ENCODE peak calls at places on chromosome 6, in five cellular contexts. Y is GM12878, S is K562, B is SK-N-SH, I is HepG2. G is an unnamed sample.

GRCh38 chr6:84166395-84166794 is 61.0 kb downstream of the CEP162 start:
- DNase-seq in Y (no peak), S (no peak), B (no peak), I (no peak), G (no peak)

GRCh38 chr6:107712523-107713213 is 111.4 kb downstream of the SCML4 start:
- DNase-seq in Y (no peak), S (no peak), B (peak; percentile 47), I (no peak), G (no peak)

GRCh38 chr6:138402833-138403187 is 1.2 kb upstream of the HEBP2 start:
- DNase-seq in Y (no peak), S (no peak), B (no peak), I (no peak), G (no peak)

GRCh38 chr6:31009731-31010130 is 543 bp upstream of the MUC22 start:
- DNase-seq in Y (no peak), S (no peak), B (no peak), I (no peak), G (no peak)

GRCh38 chr6:111551521-111552231 is 54.0 kb downstream of the TRAF3IP2 start:
- DNase-seq in Y (no peak), S (no peak), B (no peak), I (peak; percentile 52), G (no peak)

GRCh38 chr6:107032051-107032450 is 4.1 kb downstream of the MTRES1 start:
- DNase-seq in Y (no peak), S (peak; percentile 1), B (no peak), I (no peak), G (no peak)

GRCh38 chr6:36807143-36807542 is 32.1 kb downstream of the CPNE5 start:
- DNase-seq in Y (no peak), S (no peak), B (no peak), I (no peak), G (no peak)

GRCh38 chr6:117908246-117909107 is 1.4 kb downstream of the SLC35F1 start:
- DNase-seq in Y (no peak), S (no peak), B (no peak), I (no peak), G (no peak)

GRCh38 chr6:92122746-92123145 is 1296.6 kb downstream of the EPHA7 start:
- DNase-seq in Y (no peak), S (no peak), B (peak; percentile 11), I (peak; percentile 11), G (no peak)

GRCh38 chr6:109079981-109080380 is 14.7 kb downstream of the SESN1 start:
- DNase-seq in Y (no peak), S (no peak), B (no peak), I (no peak), G (no peak)
- TF ChIP-seq REST in Y (no peak), S (no peak), B (no peak), I (no peak), G (no peak)

GRCh38 chr6:2713473-2714358 is 37.0 kb downstream of the MYLK4 start:
- DNase-seq in Y (no peak), S (no peak), B (no peak), I (no peak), G (no peak)
- TF ChIP-seq CTCF in Y (no peak), S (peak; percentile 16), B (peak; percentile 41), I (no peak), G (no peak)

GRCh38 chr6:53042112-53042511 is 23.1 kb upstream of the FBXO9 start:
- DNase-seq in Y (no peak), S (no peak), B (no peak), I (peak; percentile 35), G (no peak)
- TF ChIP-seq GABPA in Y (no peak), S (no peak), B (no peak), I (no peak), G (no peak)

DNA sequence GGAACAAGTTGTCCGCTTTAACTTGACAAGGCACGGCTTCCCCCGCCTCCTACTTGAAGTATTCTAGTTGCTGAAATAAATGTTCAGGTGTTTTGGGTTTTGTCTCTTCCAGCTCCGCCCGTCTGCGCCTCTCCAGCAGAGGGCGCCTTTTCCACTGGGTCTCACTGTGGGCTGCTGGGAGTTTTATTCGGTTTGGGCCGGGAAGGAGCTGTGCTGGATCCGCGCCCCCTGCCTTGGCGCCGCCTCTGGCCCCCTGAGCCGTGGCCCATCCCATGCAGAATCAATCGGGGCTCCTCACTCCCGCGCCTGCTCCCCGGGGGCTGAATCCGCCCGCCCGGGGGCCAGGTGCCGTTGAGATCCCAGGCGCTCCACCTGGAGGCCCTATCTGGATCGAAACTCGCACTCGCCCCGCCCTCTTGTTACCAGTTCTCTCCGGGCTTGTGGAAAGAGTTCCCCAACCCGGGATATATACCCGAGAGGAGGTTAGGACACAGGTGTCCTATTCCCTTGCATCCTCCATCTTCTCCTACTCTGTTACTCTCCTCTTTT is 51.0 kb upstream of the TCF21 start:
- DNase-seq in Y (no peak), S (peak; percentile 61), B (peak; percentile 49), I (peak; percentile 56), G (peak; percentile 11)
- TF ChIP-seq REST in Y (no peak), S (no peak), B (no peak), I (no peak), G (no peak)

DNA sequence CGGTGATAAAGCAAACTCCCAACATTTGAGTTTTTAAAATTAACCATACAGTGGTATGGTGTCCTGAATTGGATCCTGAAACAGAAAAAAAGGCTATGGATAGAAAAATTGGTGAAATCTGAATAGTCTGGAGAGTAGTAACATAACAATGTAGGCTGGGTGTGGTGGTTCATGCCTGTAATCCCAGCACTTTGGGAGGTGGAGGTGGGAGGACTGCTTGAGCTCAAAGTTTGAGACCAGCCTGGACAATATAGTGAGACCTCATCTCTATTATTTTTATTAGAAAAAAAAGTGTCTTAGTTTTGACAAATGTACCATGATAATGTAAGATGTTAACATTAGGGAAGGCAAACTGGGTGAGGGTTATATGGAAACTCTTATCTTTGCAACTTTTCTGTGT is 11.0 kb downstream of the EEF1A1 start:
- DNase-seq in Y (no peak), S (no peak), B (no peak), I (no peak), G (no peak)
- TF ChIP-seq CTCF in Y (no peak), S (no peak), B (no peak), I (no peak), G (no peak)

DNA sequence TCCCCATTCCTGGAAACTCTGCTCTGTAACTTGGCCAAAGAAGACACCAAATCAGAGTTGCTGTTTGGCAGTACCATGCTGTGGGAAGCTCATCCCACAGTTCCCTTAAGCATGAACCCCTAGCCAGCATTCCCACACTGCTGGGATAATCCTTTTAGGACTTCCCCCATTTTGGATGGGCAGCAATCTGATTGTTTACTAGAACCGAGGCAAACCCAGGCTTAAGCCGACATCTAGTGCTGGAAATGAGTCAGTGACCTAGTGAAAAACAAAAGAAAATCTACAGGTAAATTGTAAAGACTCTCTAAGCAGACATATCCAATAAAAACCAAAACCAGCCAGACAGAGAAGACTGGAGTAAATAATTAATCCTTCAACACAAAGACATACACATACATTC is 5.2 kb downstream of the DNAH8 start:
- DNase-seq in Y (no peak), S (no peak), B (no peak), I (peak; percentile 25), G (no peak)
- TF ChIP-seq GABPA in Y (no peak), S (no peak), B (no peak), I (no peak), G (no peak)

GRCh38 chr6:134247271-134247833 is 70.6 kb downstream of the SGK1 start:
- DNase-seq in Y (peak; percentile 97), S (no peak), B (no peak), I (no peak), G (no peak)
- TF ChIP-seq REST in Y (no peak), S (no peak), B (no peak), I (no peak), G (no peak)

DNA sequence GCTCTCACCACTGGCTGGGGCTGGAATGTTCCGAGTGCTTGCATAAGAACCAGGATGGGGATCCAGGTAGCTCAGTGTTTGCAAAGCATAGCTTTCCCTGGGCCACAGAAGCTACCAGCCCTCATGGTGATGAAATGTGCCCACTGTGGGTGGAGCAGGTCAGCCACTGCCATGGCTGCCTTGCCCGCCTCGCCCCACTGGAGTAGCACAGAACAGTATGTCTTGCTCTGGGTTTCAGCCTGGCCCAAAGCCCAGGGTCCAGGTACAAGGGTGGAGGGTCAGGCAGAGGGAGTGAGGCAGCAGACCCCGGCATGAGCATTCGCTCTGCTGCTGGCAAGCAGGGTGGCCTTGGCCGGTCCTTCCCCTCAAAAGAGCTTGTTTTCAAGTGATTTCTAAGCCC is 34.7 kb downstream of the KCNK17 start:
- DNase-seq in Y (no peak), S (no peak), B (no peak), I (no peak), G (no peak)
- TF ChIP-seq CTCF in Y (no peak), S (no peak), B (no peak), I (no peak), G (no peak)

G was measured in HL-60.